ENCODE peak calls at places on chromosomes 3 and 15, in nine cellular contexts. X is cardiac muscle cell; D is spleen; G is CD8-positive, alpha-beta memory T cell; C is right cardiac atrium; U is transverse colon; I is A549; T is tibial nerve; L is mucosa of descending colon. R is an unnamed sample. For H3K4me1, the result is how much of the 10 kb centered on the place peaks cover.

GRCh38 chr3:14138109-14138877 is 13.4 kb downstream of the TMEM43 start:
- DNase-seq in I (no peak), G (no peak), U (no peak), C (peak), L (no peak), X (peak), D (no peak), T (no peak), R (no peak)

GRCh38 chr15:91939432-91939831 is 85.9 kb downstream of the SLCO3A1 start:
- DNase-seq in I (no peak), L (no peak), T (no peak), U (no peak), D (no peak), C (peak), X (no peak), G (no peak), R (no peak)

GRCh38 chr15:78634251-78635145 is 6.5 kb downstream of the CHRNB4 start:
- DNase-seq in T (no peak), I (no peak), U (no peak), C (no peak), X (no peak), G (no peak), L (no peak), D (no peak), R (no peak)

GRCh38 chr3:127998596-127998995 is 53.6 kb upstream of the SEC61A1 start:
- DNase-seq in T (no peak), C (no peak), U (no peak), L (no peak), I (no peak), G (no peak), D (no peak), X (no peak), R (no peak)

GRCh38 chr3:179853176-179853575 is 183.6 kb downstream of the PEX5L start:
- DNase-seq in G (no peak), C (no peak), D (no peak), X (peak), U (no peak), L (no peak), I (no peak), T (no peak), R (no peak)

GRCh38 chr3:58665410-58665809 is 1.2 kb downstream of the FAM3D start:
- DNase-seq in U (no peak), C (no peak), D (no peak), X (no peak), L (no peak), G (no peak), I (no peak), T (no peak), R (no peak)

GRCh38 chr3:179299999-179300613 is 22.7 kb upstream of the ZNF639 start:
- DNase-seq in L (no peak), D (no peak), I (no peak), C (no peak), X (no peak), G (no peak), T (no peak), U (no peak), R (no peak)

GRCh38 chr3:160754371-160754854 is 1.6 kb upstream of the PPM1L start:
- DNase-seq in I (peak), D (no peak), X (peak), U (peak), T (peak), C (peak), L (no peak), G (peak), R (peak)

GRCh38 chr3:70120360-70120966 is 120.9 kb downstream of the SAMMSON start:
- DNase-seq in C (peak), L (no peak), X (peak), D (peak), G (peak), I (peak), U (peak), T (peak), R (peak)

GRCh38 chr3:188627652-188628051 is 473.7 kb downstream of the LPP start:
- DNase-seq in D (no peak), I (no peak), X (no peak), G (no peak), T (no peak), C (no peak), L (no peak), U (no peak), R (no peak)

GRCh38 chr3:8739757-8740508 is 6.3 kb downstream of the CAV3 start:
- DNase-seq in T (no peak), C (no peak), I (peak), U (no peak), D (no peak), L (no peak), G (no peak), X (no peak), R (no peak)

GRCh38 chr3:88123526-88123925 is 26.2 kb upstream of the C3orf38 start:
- DNase-seq in X (no peak), T (no peak), U (no peak), G (no peak), D (no peak), L (no peak), I (no peak), C (no peak), R (no peak)

DNA sequence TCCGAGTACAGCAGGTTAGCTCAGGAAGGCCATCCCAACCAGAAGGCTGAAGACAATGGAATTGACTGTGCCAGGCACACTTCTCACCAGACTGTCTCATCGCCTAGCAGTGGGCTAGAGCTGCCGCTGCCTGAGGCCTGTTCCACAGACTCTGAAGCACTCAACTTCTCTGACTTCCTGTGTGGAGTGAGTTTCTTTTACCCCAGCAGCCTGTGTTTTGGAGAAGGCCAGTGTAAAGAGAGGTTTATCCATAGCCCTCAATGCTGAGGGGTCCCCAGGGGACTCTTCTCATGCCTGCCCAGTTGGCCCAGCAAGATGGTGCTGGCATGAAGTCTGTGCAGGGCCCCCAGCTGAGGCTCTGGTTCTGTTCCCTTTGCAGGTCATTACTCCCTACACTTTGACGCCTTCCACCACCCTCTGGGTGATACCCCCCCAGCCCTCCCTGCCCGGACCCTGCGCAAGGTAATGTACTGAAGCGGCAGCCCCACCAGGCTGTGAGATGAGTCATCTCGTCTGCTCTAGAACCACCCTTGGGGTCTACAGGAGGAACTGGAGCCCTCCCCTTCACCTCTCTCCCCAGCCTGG is 5.3 kb upstream of the MANF start:
- DNase-seq in I (no peak), C (no peak), D (no peak), U (no peak), G (no peak), X (no peak), T (no peak), L (no peak), R (no peak)
- H3K4me1 ChIP-seq in I (under half), C (under half), D (under half), U (under half), G (under half), X (under half), T (under half), L (under half), R (under half)

GRCh38 chr3:172127141-172127540 is 87.8 kb downstream of the FNDC3B start:
- DNase-seq in U (no peak), I (no peak), X (no peak), G (no peak), T (no peak), L (no peak), D (no peak), C (no peak), R (no peak)

GRCh38 chr3:172129534-172129867 is 90.1 kb downstream of the FNDC3B start:
- DNase-seq in C (no peak), L (no peak), G (no peak), D (no peak), X (no peak), T (no peak), U (no peak), I (peak), R (no peak)

GRCh38 chr3:172127929-172128580 is 88.7 kb downstream of the FNDC3B start:
- DNase-seq in D (no peak), T (no peak), X (no peak), L (no peak), G (no peak), I (no peak), C (no peak), U (no peak), R (no peak)

GRCh38 chr3:172129868-172130751 is 90.7 kb downstream of the FNDC3B start:
- DNase-seq in U (peak), T (peak), D (peak), G (no peak), L (peak), X (no peak), I (peak), C (peak), R (no peak)

GRCh38 chr3:172128852-172129251 is 89.5 kb downstream of the FNDC3B start:
- DNase-seq in X (no peak), L (no peak), I (no peak), D (no peak), C (no peak), U (no peak), T (no peak), G (no peak), R (no peak)
- H3K4me1 ChIP-seq in X (under half), L (under half), I (half or more), D (half or more), C (under half), U (under half), T (under half), G (under half), R (half or more)

GRCh38 chr3:148772835-148773234 is 54.8 kb upstream of the CPB1 start:
- DNase-seq in U (no peak), X (no peak), T (no peak), C (no peak), L (no peak), D (no peak), G (no peak), I (no peak), R (no peak)

GRCh38 chr3:148773805-148774204 is 53.8 kb upstream of the CPB1 start:
- DNase-seq in U (no peak), T (no peak), G (no peak), I (no peak), D (no peak), X (no peak), L (no peak), C (no peak), R (no peak)
- H3K4me1 ChIP-seq in U (under half), T (under half), G (under half), I (under half), D (under half), X (under half), L (under half), C (under half), R (under half)

GRCh38 chr3:16798738-16799137 is 86.0 kb upstream of the PLCL2 start:
- DNase-seq in D (no peak), X (no peak), L (no peak), T (no peak), C (no peak), U (no peak), I (no peak), G (no peak), R (no peak)
- H3K4me1 ChIP-seq in D (under half), X (under half), L (under half), T (under half), C (under half), U (under half), I (under half), G (under half), R (under half)

DNA sequence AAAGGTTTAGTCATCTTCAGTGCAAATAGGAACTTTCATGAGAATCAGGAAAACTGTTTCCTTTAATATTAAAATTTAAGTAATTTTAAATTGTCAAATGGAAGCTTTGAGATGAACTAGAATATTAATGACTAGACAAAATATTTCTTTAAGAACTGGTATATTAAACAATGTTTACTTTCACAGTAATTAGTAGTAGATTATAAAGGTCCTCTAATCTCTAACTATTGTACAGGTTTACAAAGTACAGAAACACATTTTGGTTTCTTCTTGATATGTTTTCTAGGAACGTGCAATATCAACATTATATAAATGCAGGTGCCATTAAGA is 138.9 kb downstream of the CLASP2 start:
- DNase-seq in L (no peak), X (no peak), C (no peak), I (no peak), T (no peak), U (no peak), D (no peak), G (no peak), R (no peak)
- H3K4me1 ChIP-seq in L (under half), X (under half), C (under half), I (half or more), T (under half), U (under half), D (under half), G (under half), R (under half)

GRCh38 chr3:46927718-46928073 is 48.8 kb downstream of the CCDC12 start:
- DNase-seq in X (no peak), T (no peak), C (no peak), U (no peak), D (no peak), L (peak), G (no peak), I (no peak), R (no peak)
- H3K4me1 ChIP-seq in X (under half), T (half or more), C (under half), U (half or more), D (half or more), L (half or more), G (half or more), I (half or more), R (under half)

DNA sequence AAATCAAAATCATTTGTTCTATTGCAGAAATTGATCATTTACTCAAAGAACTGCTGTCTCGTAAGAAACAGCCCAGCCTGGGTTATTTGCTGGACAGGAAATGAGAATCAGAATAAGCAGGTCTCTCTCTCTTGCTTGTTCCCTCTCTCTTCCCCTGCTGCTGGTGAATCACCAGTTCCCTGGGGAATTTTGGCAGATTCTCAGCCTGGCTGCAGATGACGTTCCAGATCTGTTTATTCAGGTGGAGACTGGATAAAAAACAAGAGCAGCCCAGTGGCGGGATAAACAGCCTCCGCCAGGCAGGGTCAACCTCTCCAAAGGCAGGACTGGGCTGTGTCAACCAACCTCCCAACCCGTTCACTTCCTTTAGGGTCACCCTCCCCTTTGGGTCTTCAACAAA is 72.1 kb downstream of the LRIG1 start:
- DNase-seq in I (peak), L (no peak), D (no peak), X (no peak), C (no peak), T (peak), U (peak), G (no peak), R (no peak)
- H3K4me1 ChIP-seq in I (under half), L (under half), D (under half), X (under half), C (under half), T (under half), U (under half), G (under half), R (under half)